ENCODE peak calls at places on chromosome 12, in nine cellular contexts. L, P, O, D, M, S, R, Q and Y are unnamed samples. For H3K36me3, the result is how much of the 10 kb centered on the place peaks cover.

GRCh38 chr12:2733493-2734252 is 61.1 kb upstream of the FKBP4 start:
- DNase-seq in L (no peak), P (no peak), O (no peak), D (no peak), M (no peak), S (no peak), R (no peak), Q (no peak), Y (no peak)

GRCh38 chr12:104976703-104977102 is 9.4 kb upstream of the NOPCHAP1 start:
- DNase-seq in L (no peak), P (no peak), O (no peak), D (no peak), M (peak), S (no peak), R (peak), Q (no peak), Y (no peak)

GRCh38 chr12:132151145-132151765 is 7.0 kb downstream of the NOC4L start:
- DNase-seq in L (no peak), P (no peak), O (no peak), D (peak), M (no peak), S (peak), R (peak), Q (peak), Y (no peak)

GRCh38 chr12:128817115-128818015 is 6.4 kb downstream of the SLC15A4 start:
- DNase-seq in L (peak), P (peak), O (no peak), D (peak), M (peak), S (peak), R (no peak), Q (no peak), Y (no peak)

GRCh38 chr12:59780605-59781135 is 184.8 kb downstream of the SLC16A7 start:
- DNase-seq in L (no peak), P (peak), O (no peak), D (no peak), M (peak), S (no peak), R (no peak), Q (no peak), Y (no peak)

GRCh38 chr12:82730832-82731497 is 44.3 kb downstream of the TMTC2 start:
- DNase-seq in L (no peak), P (no peak), O (no peak), D (no peak), M (no peak), S (no peak), R (no peak), Q (no peak), Y (no peak)

GRCh38 chr12:49687941-49688340 is 19.3 kb downstream of the FMNL3 start:
- DNase-seq in L (no peak), P (no peak), O (no peak), D (no peak), M (no peak), S (no peak), R (no peak), Q (no peak), Y (no peak)

GRCh38 chr12:6936642-6937480 is 6.8 kb upstream of the RNU7-1 start:
- DNase-seq in L (no peak), P (no peak), O (no peak), D (no peak), M (no peak), S (no peak), R (peak), Q (no peak), Y (no peak)

GRCh38 chr12:79451988-79452387 is 238.8 kb downstream of the PAWR start:
- DNase-seq in L (peak), P (peak), O (no peak), D (peak), M (peak), S (peak), R (no peak), Q (no peak), Y (no peak)

GRCh38 chr12:68772714-68773113 is 26.7 kb downstream of the SLC35E3 start:
- DNase-seq in L (no peak), P (no peak), O (no peak), D (no peak), M (no peak), S (no peak), R (no peak), Q (no peak), Y (no peak)

GRCh38 chr12:69994593-69995222 is 169.7 kb downstream of the MYRFL start:
- DNase-seq in L (no peak), P (peak), O (no peak), D (no peak), M (peak), S (no peak), R (no peak), Q (no peak), Y (no peak)

GRCh38 chr12:111435661-111436201 is 30.0 kb downstream of the SH2B3 start:
- DNase-seq in L (no peak), P (no peak), O (no peak), D (no peak), M (no peak), S (no peak), R (peak), Q (no peak), Y (no peak)

GRCh38 chr12:68953536-68953935 is 20.6 kb upstream of the CPM start:
- DNase-seq in L (no peak), P (no peak), O (no peak), D (no peak), M (no peak), S (no peak), R (no peak), Q (no peak), Y (no peak)

GRCh38 chr12:34390846-34391700 is 368.8 kb downstream of the ALG10 start:
- DNase-seq in L (peak), P (no peak), O (no peak), D (peak), M (no peak), S (peak), R (peak), Q (peak), Y (peak)

GRCh38 chr12:27733052-27733656 is 22.5 kb downstream of the MRPS35 start:
- DNase-seq in L (no peak), P (peak), O (no peak), D (no peak), M (peak), S (no peak), R (no peak), Q (no peak), Y (no peak)

GRCh38 chr12:53068811-53069585 is 10.2 kb downstream of the SPRYD3 start:
- DNase-seq in L (peak), P (no peak), O (no peak), D (peak), M (no peak), S (no peak), R (no peak), Q (peak), Y (peak)

GRCh38 chr12:91889970-91890369 is 255.7 kb downstream of the BTG1 start:
- DNase-seq in L (no peak), P (no peak), O (no peak), D (no peak), M (no peak), S (no peak), R (no peak), Q (no peak), Y (no peak)

GRCh38 chr12:52370906-52371608 is 3.8 kb upstream of the KRT85 start:
- DNase-seq in L (peak), P (peak), O (no peak), D (peak), M (peak), S (peak), R (no peak), Q (no peak), Y (no peak)

GRCh38 chr12:29783773-29784666 is at the start of gene TMTC1:
- DNase-seq in L (peak), P (peak), O (no peak), D (peak), M (peak), S (peak), R (peak), Q (peak), Y (no peak)

GRCh38 chr12:70663838-70664237 is 26.6 kb upstream of the PTPRB start:
- DNase-seq in L (no peak), P (no peak), O (no peak), D (no peak), M (no peak), S (no peak), R (no peak), Q (no peak), Y (no peak)

GRCh38 chr12:47717443-47718193 is 7.7 kb downstream of the ENDOU start:
- DNase-seq in L (peak), P (peak), O (no peak), D (peak), M (peak), S (peak), R (peak), Q (peak), Y (no peak)

GRCh38 chr12:18888062-18888461 is 150.1 kb downstream of the CAPZA3 start:
- DNase-seq in L (no peak), P (no peak), O (no peak), D (no peak), M (no peak), S (no peak), R (no peak), Q (no peak), Y (no peak)
- H3K36me3 ChIP-seq in L (under half), P (under half), O (under half), D (under half), M (under half), S (under half), R (under half), Q (under half), Y (under half)

GRCh38 chr12:113650476-113650875 is 178.8 kb upstream of the LHX5 start:
- DNase-seq in L (no peak), P (no peak), O (no peak), D (no peak), M (no peak), S (no peak), R (no peak), Q (no peak), Y (no peak)

GRCh38 chr12:113649256-113649830 is 177.7 kb upstream of the LHX5 start:
- DNase-seq in L (no peak), P (no peak), O (no peak), D (no peak), M (no peak), S (no peak), R (no peak), Q (no peak), Y (no peak)

GRCh38 chr12:113645183-113645582 is 173.5 kb upstream of the LHX5 start:
- DNase-seq in L (no peak), P (no peak), O (no peak), D (no peak), M (no peak), S (no peak), R (no peak), Q (no peak), Y (no peak)

GRCh38 chr12:113643575-113643974 is 171.9 kb upstream of the LHX5 start:
- DNase-seq in L (no peak), P (no peak), O (no peak), D (no peak), M (no peak), S (no peak), R (no peak), Q (no peak), Y (no peak)

GRCh38 chr12:113647048-113647447 is 175.4 kb upstream of the LHX5 start:
- DNase-seq in L (no peak), P (no peak), O (no peak), D (no peak), M (no peak), S (no peak), R (no peak), Q (no peak), Y (no peak)
- TF ChIP-seq CTCF in L (no peak), P (no peak), O (no peak), D (no peak), M (no peak), S (no peak), R (no peak), Q (no peak), Y (no peak)

DNA sequence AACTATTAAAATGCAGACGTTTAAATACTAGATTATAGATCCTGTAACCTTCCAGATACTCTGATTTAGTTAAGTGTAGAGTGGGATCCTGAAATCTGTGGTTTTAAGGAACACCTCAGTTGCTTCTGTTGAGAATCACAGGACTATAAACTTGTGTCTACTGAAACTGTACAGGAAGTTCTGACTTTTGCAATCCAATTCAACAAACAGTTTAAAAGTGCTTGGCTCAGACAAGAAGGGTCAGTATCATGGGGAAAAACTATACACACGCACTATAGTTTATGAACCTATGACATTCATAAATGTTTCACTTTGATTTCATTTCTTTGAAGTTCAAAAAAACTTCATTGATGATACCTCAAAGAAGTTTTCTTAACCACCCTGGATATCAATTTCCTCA is 13.8 kb downstream of the PDE3A start:
- DNase-seq in L (no peak), P (no peak), O (no peak), D (no peak), M (no peak), S (no peak), R (no peak), Q (no peak), Y (no peak)
- H3K36me3 ChIP-seq in L (under half), P (under half), O (under half), D (under half), M (under half), S (under half), R (under half), Q (under half), Y (under half)

DNA sequence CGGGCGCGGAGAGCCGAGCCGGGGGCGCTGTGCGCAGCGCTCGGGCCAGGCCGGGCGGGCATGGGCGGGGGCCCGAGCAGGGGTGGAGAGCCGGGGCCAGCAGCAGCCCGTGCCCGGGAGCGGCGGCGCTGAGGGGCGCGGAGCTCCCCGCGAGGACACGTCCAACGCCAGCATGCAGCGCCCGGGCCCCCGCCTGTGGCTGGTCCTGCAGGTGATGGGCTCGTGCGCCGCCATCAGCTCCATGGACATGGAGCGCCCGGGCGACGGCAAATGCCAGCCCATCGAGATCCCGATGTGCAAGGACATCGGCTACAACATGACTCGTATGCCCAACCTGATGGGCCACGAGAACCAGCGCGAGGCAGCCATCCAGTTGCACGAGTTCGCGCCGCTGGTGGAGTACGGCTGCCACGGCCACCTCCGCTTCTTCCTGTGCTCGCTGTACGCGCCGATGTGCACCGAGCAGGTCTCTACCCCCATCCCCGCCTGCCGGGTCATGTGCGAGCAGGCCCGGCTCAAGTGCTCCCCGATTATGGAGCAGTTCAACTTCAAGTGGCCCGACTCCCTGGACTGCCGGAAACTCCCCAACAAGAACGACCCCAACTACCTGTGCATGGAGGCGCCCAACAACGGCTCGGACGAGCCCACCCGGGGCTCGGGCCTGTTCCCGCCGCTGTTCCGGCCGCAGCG is 652 bp downstream of the FZD10 start:
- DNase-seq in L (no peak), P (no peak), O (no peak), D (peak), M (no peak), S (no peak), R (peak), Q (peak), Y (no peak)
- TF ChIP-seq CTCF in L (no peak), P (no peak), O (no peak), D (no peak), M (no peak), S (no peak), R (no peak), Q (no peak), Y (no peak)

GRCh38 chr12:96099986-96100385 is 64.6 kb upstream of the LTA4H start:
- DNase-seq in L (no peak), P (no peak), O (no peak), D (no peak), M (no peak), S (no peak), R (no peak), Q (no peak), Y (no peak)
- H3K36me3 ChIP-seq in L (under half), P (under half), O (under half), D (under half), M (under half), S (under half), R (under half), Q (under half), Y (under half)

GRCh38 chr12:117010693-117011451 is 88.3 kb downstream of the TESC start:
- DNase-seq in L (no peak), P (no peak), O (no peak), D (no peak), M (no peak), S (no peak), R (peak), Q (no peak), Y (no peak)
- TF ChIP-seq CTCF in L (no peak), P (no peak), O (no peak), D (no peak), M (no peak), S (no peak), R (no peak), Q (no peak), Y (no peak)